ENCODE peak calls at places on chromosomes 3 and 15, in six cellular contexts. S is tibial artery, B is iPS DF 6.9, D is prostate gland, C is colonic mucosa, I is transverse colon. X is an unnamed sample. For H3K9me3, the result is how much of the 10 kb centered on the place peaks cover.

GRCh38 chr15:45023659-45024320 is 795 bp downstream of the SORD start:
- DNase-seq in B (no peak), C (no peak), I (no peak), S (no peak), D (no peak), X (no peak)

GRCh38 chr15:33013827-33014445 is 180.6 kb downstream of the FMN1 start:
- DNase-seq in D (no peak), I (no peak), S (no peak), B (no peak), C (no peak), X (no peak)

GRCh38 chr3:127714151-127714571 is 41.4 kb downstream of the ABTB1 start:
- DNase-seq in I (no peak), C (no peak), S (peak), D (no peak), B (no peak), X (no peak)

GRCh38 chr15:36595625-36596024 is 16.2 kb downstream of the CDIN1 start:
- DNase-seq in C (no peak), B (no peak), I (no peak), S (no peak), D (no peak), X (no peak)

GRCh38 chr3:116963802-116964201 is 254.2 kb downstream of the TUSC7 start:
- DNase-seq in D (no peak), B (no peak), C (no peak), S (no peak), I (no peak), X (no peak)

GRCh38 chr15:78206326-78207109 is 27.8 kb downstream of the ACSBG1 start:
- DNase-seq in I (no peak), B (no peak), D (peak), C (peak), S (no peak), X (no peak)

GRCh38 chr3:112374334-112374734 is 41.4 kb downstream of the CD200 start:
- DNase-seq in B (no peak), C (no peak), S (no peak), D (no peak), I (no peak), X (no peak)

GRCh38 chr3:4736284-4736861 is 242.9 kb upstream of the BHLHE40 start:
- DNase-seq in S (no peak), C (no peak), B (no peak), I (no peak), D (peak), X (no peak)

GRCh38 chr15:74174216-74174965 is 881 bp downstream of the ISLR start:
- DNase-seq in I (no peak), C (no peak), D (no peak), B (no peak), S (peak), X (no peak)

GRCh38 chr3:182954553-182954952 is 25.8 kb downstream of the DCUN1D1 start:
- DNase-seq in C (no peak), I (no peak), B (no peak), S (no peak), D (no peak), X (no peak)

GRCh38 chr15:62594017-62594416 is 428.9 kb upstream of the C2CD4B start:
- DNase-seq in C (no peak), I (no peak), S (no peak), B (no peak), D (no peak), X (no peak)

GRCh38 chr3:42980909-42981308 is 1.8 kb downstream of the GASK1A start:
- DNase-seq in C (no peak), B (no peak), D (no peak), S (peak), I (no peak), X (no peak)

GRCh38 chr15:89783861-89784685 is 7.9 kb downstream of the MESP2 start:
- DNase-seq in I (peak), C (peak), D (no peak), B (no peak), S (no peak), X (no peak)

GRCh38 chr3:38039899-38040261 is 872 bp downstream of the DLEC1 start:
- DNase-seq in D (peak), S (peak), C (peak), B (no peak), I (peak), X (peak)

GRCh38 chr15:40314723-40315276 is 7.1 kb upstream of the PLCB2 start:
- DNase-seq in D (no peak), B (no peak), I (no peak), C (no peak), S (peak), X (no peak)

GRCh38 chr15:48397841-48398240 is 66.6 kb downstream of the DUT start:
- DNase-seq in C (no peak), S (no peak), I (no peak), D (no peak), B (no peak), X (no peak)

GRCh38 chr3:8660781-8661180 is 16.2 kb upstream of the SSUH2 start:
- DNase-seq in C (no peak), B (no peak), S (no peak), I (no peak), D (no peak), X (no peak)

GRCh38 chr3:194142156-194142910 is 6.4 kb downstream of the HES1 start:
- DNase-seq in S (peak), B (no peak), D (no peak), I (no peak), C (peak), X (no peak)

GRCh38 chr15:42141795-42142667 is 14.4 kb downstream of the PLA2G4F start:
- DNase-seq in B (no peak), S (peak), D (no peak), C (no peak), I (no peak), X (no peak)

GRCh38 chr15:31341501-31342195 is 15.0 kb downstream of the KLF13 start:
- DNase-seq in S (no peak), I (no peak), B (no peak), C (no peak), D (no peak), X (no peak)

GRCh38 chr3:16456784-16457415 is 56.6 kb downstream of the RFTN1 start:
- DNase-seq in C (peak), B (no peak), S (peak), I (peak), D (peak), X (no peak)

GRCh38 chr3:146163584-146163983 is 2.6 kb upstream of the PLOD2 start:
- DNase-seq in I (no peak), S (no peak), C (no peak), B (no peak), D (no peak), X (no peak)

GRCh38 chr15:68528891-68529290 is 49.9 kb upstream of the CORO2B start:
- DNase-seq in S (no peak), C (no peak), I (no peak), D (no peak), B (no peak), X (no peak)

GRCh38 chr15:20346082-20346805 is 195.4 kb downstream of the GOLGA6L6 start:
- DNase-seq in I (no peak), D (no peak), B (no peak), S (no peak), C (no peak), X (no peak)

GRCh38 chr15:20344601-20345400 is 196.8 kb downstream of the GOLGA6L6 start:
- DNase-seq in B (no peak), C (no peak), D (no peak), S (no peak), I (no peak), X (no peak)

GRCh38 chr15:20341901-20342605 is 199.5 kb downstream of the GOLGA6L6 start:
- DNase-seq in B (no peak), S (peak), C (no peak), D (peak), I (peak), X (peak)

GRCh38 chr15:20348291-20348899 is 193.2 kb downstream of the GOLGA6L6 start:
- DNase-seq in S (no peak), D (no peak), B (no peak), I (no peak), C (no peak), X (no peak)

DNA sequence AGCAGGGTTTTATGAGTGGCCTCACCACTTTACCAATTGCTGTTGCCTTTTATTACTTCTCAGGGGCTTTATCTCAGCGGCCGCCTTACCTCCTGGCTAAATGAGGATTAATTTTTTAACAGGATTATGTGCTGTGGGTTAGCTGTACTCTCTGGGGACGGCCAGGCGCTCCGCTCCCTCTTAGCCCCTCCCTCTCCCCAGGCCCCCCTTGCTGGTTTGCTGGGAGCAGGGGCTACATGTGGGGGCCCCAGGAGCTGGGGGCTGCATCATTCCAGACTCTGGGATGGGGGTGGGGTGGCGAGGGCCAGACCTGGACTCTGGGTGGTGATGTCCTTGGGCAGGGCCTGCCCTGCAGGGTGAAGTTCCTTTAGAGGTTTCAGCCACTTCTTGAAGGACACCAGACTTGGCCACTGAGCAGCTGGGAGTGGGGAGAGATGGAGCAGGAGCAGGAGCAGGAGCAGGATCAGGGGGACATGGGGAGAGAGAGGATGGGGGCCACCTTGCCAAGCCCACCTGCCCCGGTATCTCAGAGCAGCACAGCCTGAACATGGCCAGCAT is 196.1 kb downstream of the GOLGA6L6 start:
- DNase-seq in D (no peak), S (peak), B (no peak), C (no peak), I (no peak), X (no peak)
- H3K9me3 ChIP-seq in D (under half), S (under half), B (half or more), C (under half), I (under half), X (under half)

GRCh38 chr15:79922512-79923067 is 25.8 kb upstream of the MTHFS start:
- DNase-seq in S (no peak), C (no peak), D (no peak), I (no peak), B (no peak), X (no peak)
- H3K9me3 ChIP-seq in S (under half), C (under half), D (under half), I (under half), B (under half), X (under half)

GRCh38 chr3:67700596-67700995 is 46.2 kb upstream of the SUCLG2 start:
- DNase-seq in B (no peak), D (no peak), S (no peak), I (no peak), C (no peak), X (no peak)
- H3K9me3 ChIP-seq in B (under half), D (under half), S (under half), I (under half), C (under half), X (under half)

GRCh38 chr15:96328101-96328958 is 2.2 kb upstream of the NR2F2 start:
- DNase-seq in C (no peak), S (no peak), D (no peak), I (no peak), B (no peak), X (no peak)
- H3K9me3 ChIP-seq in C (under half), S (under half), D (under half), I (under half), B (under half), X (under half)

DNA sequence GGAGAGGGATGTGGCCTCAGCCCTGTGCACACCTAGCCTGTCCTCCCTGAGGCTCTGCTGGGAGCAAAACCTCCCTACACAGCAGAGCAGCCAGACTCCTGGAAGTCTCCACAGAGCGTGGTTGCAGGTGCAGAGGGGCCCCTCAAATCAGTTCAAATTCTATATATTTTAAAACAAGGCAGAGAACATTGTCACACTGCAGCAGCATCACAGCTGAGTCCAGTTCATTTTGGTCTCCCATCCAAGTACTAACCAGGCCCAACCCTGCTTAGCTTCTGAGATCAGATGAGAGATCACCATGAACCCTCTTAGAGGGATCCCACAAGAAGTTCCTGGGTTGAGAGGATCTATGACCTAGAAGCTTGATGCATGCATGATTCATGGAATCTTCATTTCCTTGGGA is 331.0 kb upstream of the RGMA start:
- DNase-seq in I (no peak), D (no peak), C (no peak), S (no peak), B (no peak), X (no peak)
- H3K9me3 ChIP-seq in I (under half), D (under half), C (under half), S (under half), B (under half), X (under half)

DNA sequence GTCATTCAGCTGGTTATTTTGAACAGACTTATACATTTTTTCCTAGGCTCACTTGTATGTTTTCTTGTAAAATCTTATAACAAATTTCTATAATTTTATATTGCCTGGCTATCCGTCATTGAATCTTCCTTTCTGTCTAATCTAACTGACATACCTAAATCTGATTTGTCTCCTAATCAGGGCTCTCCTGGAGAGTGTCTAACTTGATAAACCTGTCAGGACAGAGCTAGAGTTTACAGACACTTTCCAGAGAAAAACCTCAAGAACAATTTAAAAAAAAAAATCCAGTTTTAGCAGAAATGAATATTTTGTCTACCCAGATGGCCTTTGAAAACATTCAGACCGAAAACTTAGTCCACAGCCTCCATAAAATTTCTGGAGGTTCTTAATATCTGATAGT is 1305.8 kb downstream of the ROBO1 start:
- DNase-seq in B (no peak), C (no peak), I (no peak), S (no peak), D (no peak), X (no peak)
- H3K9me3 ChIP-seq in B (under half), C (under half), I (under half), S (under half), D (under half), X (under half)

DNA sequence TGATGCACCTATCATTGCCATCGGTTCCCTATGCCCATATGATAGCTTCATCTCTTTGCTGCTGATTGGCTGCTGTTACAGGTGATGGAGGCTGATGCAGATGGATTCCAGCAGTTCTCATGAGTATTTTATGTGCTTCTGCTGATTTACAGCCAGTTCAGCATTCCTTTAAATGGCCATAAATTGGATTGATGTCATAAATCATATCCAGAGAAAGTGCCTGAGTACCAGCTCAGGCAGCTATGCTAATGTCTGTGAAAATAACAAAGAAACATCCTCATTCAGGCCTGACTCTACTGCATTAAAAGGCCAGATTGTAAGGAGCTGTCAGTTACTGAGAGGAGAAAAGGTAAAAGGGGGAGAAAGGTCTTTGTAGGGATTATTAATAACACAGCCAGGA is 756.8 kb downstream of the IGSF11 start:
- DNase-seq in B (no peak), D (no peak), I (no peak), C (no peak), S (no peak), X (no peak)
- H3K9me3 ChIP-seq in B (under half), D (under half), I (under half), C (under half), S (under half), X (under half)